ENCODE peak calls at places on chromosomes 12 and 14, in six cellular contexts. J, A, P, F, I and B are unnamed samples. For H3K4me1, the result is how much of the 10 kb centered on the place peaks cover.

GRCh38 chr12:16602412-16602811 is 3.5 kb downstream of the LMO3 start:
- DNase-seq in J (no peak), A (no peak), P (no peak), F (no peak), I (no peak), B (no peak)

GRCh38 chr12:67671419-67671818 is 22.9 kb downstream of the DYRK2 start:
- DNase-seq in J (no peak), A (no peak), P (no peak), F (no peak), I (no peak), B (no peak)

GRCh38 chr14:26255213-26255612 is 342.6 kb downstream of the NOVA1 start:
- DNase-seq in J (no peak), A (no peak), P (no peak), F (no peak), I (no peak), B (peak)

GRCh38 chr12:31659087-31659942 is at the start of gene ETFBKMT:
- DNase-seq in J (peak), A (peak), P (peak), F (peak), I (peak), B (peak)

GRCh38 chr12:6996040-6996441 is 22.2 kb downstream of the LPCAT3 start:
- DNase-seq in J (no peak), A (no peak), P (no peak), F (no peak), I (no peak), B (peak)

GRCh38 chr12:91202390-91202789 is 19.8 kb upstream of the DCN start:
- DNase-seq in J (no peak), A (no peak), P (no peak), F (no peak), I (no peak), B (no peak)

GRCh38 chr12:50032516-50033316 is 7.4 kb upstream of the RACGAP1 start:
- DNase-seq in J (no peak), A (no peak), P (no peak), F (peak), I (no peak), B (no peak)

GRCh38 chr14:35362911-35363374 is 41.6 kb downstream of the NFKBIA start:
- DNase-seq in J (no peak), A (no peak), P (no peak), F (no peak), I (no peak), B (no peak)

GRCh38 chr12:22100952-22101748 is 55.1 kb downstream of the CMAS start:
- DNase-seq in J (no peak), A (peak), P (peak), F (peak), I (no peak), B (peak)

GRCh38 chr14:58027904-58028303 is 124.1 kb downstream of the ARMH4 start:
- DNase-seq in J (no peak), A (no peak), P (no peak), F (no peak), I (no peak), B (no peak)

GRCh38 chr12:56628671-56629458 is 1.3 kb downstream of the BAZ2A start:
- DNase-seq in J (no peak), A (peak), P (peak), F (peak), I (no peak), B (peak)

GRCh38 chr14:51481643-51482042 is 170.1 kb upstream of the FRMD6 start:
- DNase-seq in J (no peak), A (no peak), P (no peak), F (no peak), I (no peak), B (no peak)

GRCh38 chr14:65304239-65304638 is 108.3 kb upstream of the FUT8 start:
- DNase-seq in J (no peak), A (no peak), P (no peak), F (no peak), I (no peak), B (no peak)

GRCh38 chr12:123047289-123047688 is 66.8 kb downstream of the ARL6IP4 start:
- DNase-seq in J (no peak), A (no peak), P (no peak), F (no peak), I (no peak), B (no peak)

GRCh38 chr12:97386133-97386581 is 76.4 kb upstream of the RMST start:
- DNase-seq in J (no peak), A (no peak), P (no peak), F (no peak), I (no peak), B (no peak)

GRCh38 chr12:96434107-96434506 is 33.9 kb upstream of the CDK17 start:
- DNase-seq in J (no peak), A (peak), P (peak), F (no peak), I (no peak), B (peak)

GRCh38 chr14:65686761-65687160 is 274.2 kb downstream of the FUT8 start:
- DNase-seq in J (no peak), A (no peak), P (no peak), F (no peak), I (no peak), B (no peak)

GRCh38 chr14:23345987-23346692 is 6.5 kb downstream of the SLC22A17 start:
- DNase-seq in J (no peak), A (no peak), P (no peak), F (no peak), I (no peak), B (no peak)

GRCh38 chr12:19323768-19324167 is 115.5 kb upstream of the AEBP2 start:
- DNase-seq in J (no peak), A (no peak), P (no peak), F (no peak), I (no peak), B (no peak)

GRCh38 chr12:58765653-58766554 is 154.4 kb downstream of the LRIG3 start:
- DNase-seq in J (no peak), A (no peak), P (no peak), F (no peak), I (no peak), B (peak)

DNA sequence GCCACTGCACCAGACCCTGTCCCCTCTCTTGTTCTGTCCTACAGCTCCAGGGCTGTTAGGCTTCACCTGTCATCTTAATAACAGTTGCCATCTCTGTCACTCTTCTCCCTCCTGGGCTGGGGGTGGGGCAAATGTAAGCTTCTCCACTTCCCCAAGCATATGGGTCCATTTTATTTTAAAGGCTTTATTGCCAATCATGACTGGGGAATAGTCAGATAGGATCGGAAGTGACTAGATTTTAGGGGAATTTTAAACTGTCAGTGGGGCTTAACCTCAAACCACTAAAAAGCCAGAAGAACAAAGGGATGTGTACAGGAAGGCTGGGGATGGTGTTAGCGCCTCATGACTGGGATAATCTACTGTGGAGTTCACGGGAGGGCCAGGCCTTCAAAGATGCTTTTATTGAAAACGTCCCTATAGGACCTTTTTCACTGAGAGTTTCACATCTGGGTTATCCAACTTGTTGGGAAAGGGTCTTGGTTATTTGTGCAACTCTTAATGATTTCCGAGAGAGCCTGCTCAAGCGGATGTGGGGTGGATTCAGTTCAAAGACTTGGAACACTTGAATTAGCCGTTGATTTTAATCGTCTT is 41.6 kb downstream of the CHST11 start:
- DNase-seq in J (no peak), A (no peak), P (peak), F (no peak), I (no peak), B (no peak)
- H3K4me3 ChIP-seq in J (no peak), A (no peak), P (peak), F (no peak), I (no peak), B (no peak)

GRCh38 chr12:73678335-73678734 is 859.3 kb upstream of the ATXN7L3B start:
- DNase-seq in J (no peak), A (no peak), P (no peak), F (no peak), I (no peak), B (no peak)

DNA sequence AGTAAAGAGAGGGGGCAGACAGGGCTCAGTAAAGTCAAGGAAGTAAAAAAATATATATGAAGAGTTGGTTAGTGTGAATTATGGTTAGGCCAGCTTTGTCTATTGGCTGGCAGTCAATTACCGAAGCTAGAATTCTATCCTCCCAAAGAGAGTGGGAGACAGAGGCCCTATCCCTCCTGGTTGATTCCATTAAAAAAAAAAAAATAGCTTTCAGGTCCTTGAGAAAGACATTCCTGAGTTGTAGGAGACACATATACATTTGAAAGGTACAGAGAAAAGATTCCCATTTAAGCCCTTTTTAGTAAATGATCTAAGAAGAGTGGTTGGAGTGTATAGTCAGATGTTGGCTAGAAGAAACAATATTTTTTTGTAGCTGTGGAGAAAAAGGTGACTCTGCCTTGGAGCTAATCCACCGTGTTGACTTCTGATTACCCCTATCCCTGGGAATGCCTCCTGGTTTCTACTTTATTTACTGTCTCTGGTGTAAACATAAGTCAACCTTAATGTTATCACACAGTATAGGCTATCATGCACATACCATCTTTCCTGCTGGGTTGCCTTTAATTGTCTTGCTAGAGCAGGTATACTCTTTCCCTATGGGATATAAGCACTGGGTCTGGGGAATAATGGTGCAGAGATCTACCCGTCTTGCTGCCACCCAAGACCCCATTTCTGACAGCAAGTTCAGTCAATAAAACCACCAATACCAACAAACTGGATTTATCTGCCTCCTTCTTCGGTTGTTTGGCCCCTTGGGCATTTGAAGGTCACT is 859.9 kb upstream of the ATXN7L3B start:
- DNase-seq in J (no peak), A (no peak), P (no peak), F (no peak), I (no peak), B (no peak)
- H3K4me1 ChIP-seq in J (under half), A (under half), P (under half), F (under half), I (under half), B (under half)

DNA sequence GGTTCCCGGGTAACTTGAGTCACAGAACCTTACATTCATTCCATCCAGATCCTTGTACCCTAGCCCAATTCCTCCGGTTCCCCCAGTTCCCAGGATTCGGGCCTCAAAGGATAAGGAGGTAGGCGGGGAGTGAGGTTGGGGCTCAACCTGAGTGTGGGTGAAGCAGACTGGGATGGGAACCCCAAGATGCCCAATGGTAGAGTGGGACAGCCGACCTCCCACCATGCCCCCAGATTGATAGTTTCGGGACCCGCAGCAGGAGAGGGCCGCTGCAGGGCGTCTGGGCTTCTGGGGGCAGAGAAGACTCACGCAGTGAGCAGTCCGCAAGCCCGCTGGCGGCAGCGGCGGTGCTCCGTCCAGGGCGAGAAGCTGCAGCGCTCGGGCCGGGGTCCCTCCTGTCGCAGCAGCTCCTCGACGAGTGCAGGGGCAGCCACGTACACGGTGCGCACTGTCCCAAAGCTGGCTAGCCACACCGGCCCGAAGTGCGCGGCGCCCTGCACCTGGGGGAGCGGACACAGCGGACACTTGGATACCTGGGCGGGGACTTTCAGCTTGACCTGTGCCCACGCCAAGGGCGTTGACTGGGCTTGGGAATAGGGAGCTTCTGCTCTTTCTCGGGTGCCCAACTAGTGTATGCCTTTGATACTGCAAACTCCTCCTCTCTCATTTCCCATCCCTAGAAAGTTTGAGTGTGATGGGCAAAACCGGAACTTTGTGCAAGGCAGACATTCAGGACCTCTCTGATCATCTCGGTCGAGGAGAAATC is 997 bp downstream of the CYP27B1 start:
- DNase-seq in J (no peak), A (no peak), P (no peak), F (no peak), I (no peak), B (no peak)
- H3K4me3 ChIP-seq in J (peak), A (peak), P (peak), F (peak), I (peak), B (no peak)

DNA sequence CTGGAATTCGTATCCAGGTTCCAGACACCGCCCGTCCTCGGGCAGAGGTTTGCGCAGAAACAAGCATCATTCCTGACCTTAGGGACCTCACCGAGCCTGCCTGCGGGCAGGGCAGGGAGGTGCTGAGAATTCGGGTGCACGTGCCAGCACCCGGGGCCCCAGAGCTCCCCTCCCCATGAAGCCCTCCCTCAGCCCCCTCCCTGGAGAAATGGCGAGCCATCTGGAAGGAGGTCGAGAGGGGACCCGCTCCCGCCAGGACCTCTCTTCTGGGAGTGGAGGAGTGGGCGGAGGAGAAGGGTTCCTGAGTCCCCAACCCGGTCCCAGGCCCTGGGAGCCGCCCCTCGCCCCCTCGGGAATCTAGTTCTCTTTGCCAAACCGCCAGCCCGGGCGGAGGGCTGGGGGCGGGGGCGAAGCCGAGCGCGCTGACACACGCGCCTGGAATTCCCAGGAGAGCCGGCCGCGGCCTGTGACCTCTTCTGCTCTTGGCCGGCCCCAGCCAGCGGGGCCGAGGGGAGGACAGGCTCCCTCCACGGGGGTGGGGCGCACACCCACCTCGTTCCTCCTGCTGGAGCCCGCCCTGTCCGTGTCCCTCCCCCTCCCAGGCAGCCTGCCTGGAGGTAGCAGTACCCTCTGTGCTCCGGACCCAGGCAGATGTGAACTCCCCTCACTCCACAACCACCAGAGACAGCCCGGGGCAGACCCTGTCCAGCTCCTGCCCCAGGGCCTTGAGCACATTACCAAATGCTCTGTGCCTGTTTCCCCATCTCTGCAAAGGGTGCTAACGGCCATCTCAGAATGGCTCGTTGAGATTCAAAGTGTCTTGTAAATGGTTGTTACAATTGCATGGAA is 23.0 kb upstream of the GPR132 start:
- DNase-seq in J (no peak), A (peak), P (no peak), F (peak), I (no peak), B (no peak)
- H3K4me1 ChIP-seq in J (half or more), A (under half), P (under half), F (half or more), I (half or more), B (under half)

GRCh38 chr12:20501958-20502357 is 133.6 kb downstream of the PDE3A start:
- DNase-seq in J (no peak), A (no peak), P (no peak), F (no peak), I (no peak), B (no peak)

GRCh38 chr12:20495997-20496396 is 127.7 kb downstream of the PDE3A start:
- DNase-seq in J (no peak), A (no peak), P (no peak), F (no peak), I (no peak), B (no peak)

GRCh38 chr12:20493924-20494323 is 125.6 kb downstream of the PDE3A start:
- DNase-seq in J (no peak), A (no peak), P (no peak), F (no peak), I (no peak), B (no peak)

GRCh38 chr12:20494803-20495202 is 126.5 kb downstream of the PDE3A start:
- DNase-seq in J (no peak), A (no peak), P (no peak), F (no peak), I (no peak), B (no peak)

GRCh38 chr12:20497707-20498106 is 129.4 kb downstream of the PDE3A start:
- DNase-seq in J (no peak), A (no peak), P (no peak), F (no peak), I (no peak), B (peak)
- H3K4me3 ChIP-seq in J (no peak), A (no peak), P (no peak), F (no peak), I (no peak), B (no peak)

GRCh38 chr12:2332947-2333346 is 280.2 kb downstream of the CACNA1C start:
- DNase-seq in J (no peak), A (no peak), P (no peak), F (no peak), I (no peak), B (no peak)
- H3K4me1 ChIP-seq in J (half or more), A (under half), P (under half), F (under half), I (half or more), B (under half)

DNA sequence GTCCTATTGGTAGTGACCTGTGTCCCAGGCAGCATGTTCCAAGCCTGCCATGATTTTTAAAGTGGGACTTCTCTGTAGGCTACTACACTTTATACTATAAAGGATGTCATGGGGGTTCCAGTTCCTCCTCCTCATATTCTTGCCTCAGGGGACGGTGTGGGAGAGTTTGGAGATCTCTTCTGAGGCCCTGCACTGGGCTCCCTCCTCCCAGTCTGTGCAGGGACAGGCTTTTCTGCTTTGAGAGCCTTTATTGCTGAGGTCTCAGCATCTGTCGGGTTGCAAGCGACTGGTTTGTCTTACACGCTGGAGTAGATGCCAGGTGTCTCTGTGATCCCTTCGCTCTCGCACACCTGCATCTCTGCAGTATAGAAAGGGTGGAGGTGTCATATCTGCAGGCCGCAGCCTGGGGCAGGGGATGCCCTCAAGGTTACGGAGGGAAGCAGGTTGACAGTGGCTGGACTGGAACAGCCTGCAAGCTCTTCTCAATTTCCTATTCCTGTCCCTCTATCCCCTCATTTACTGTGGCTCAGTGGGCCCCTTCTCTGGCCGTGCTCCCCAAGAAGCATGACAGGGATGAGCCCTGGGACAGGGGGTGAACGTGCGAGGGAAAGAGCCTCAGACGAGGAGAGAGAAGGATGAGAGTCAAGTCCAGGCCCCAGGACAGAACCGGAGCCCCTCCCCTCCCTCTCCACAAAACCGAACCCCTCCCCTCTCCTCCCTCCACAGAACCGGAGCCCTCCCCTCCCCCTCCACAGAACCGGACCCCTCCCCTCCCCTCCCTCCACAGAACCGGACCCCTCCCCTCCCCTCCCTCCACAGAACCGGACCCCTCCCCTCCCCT is 51.3 kb downstream of the SLC6A12 start:
- DNase-seq in J (no peak), A (no peak), P (no peak), F (no peak), I (no peak), B (no peak)
- H3K4me3 ChIP-seq in J (no peak), A (no peak), P (no peak), F (no peak), I (no peak), B (no peak)